ENCODE peak calls at places on chromosomes 3 and 15, in eight cellular contexts. A, U, N, D, F, H, M and E are unnamed samples.

GRCh38 chr15:69673236-69673881 is 220.7 kb downstream of the RPLP1 start:
- DNase-seq in H (no peak), M (no peak), N (no peak), U (no peak), D (no peak), A (no peak), F (no peak), E (no peak)

GRCh38 chr3:72152551-72153476 is 367.9 kb upstream of the PROK2 start:
- DNase-seq in H (peak; percentile 85), U (no peak), D (peak; percentile 61), N (no peak), M (no peak), A (no peak), F (no peak), E (peak; percentile 81)

GRCh38 chr3:69500604-69501003 is 114.7 kb upstream of the FRMD4B start:
- DNase-seq in D (no peak), H (peak; percentile 44), A (no peak), N (no peak), M (no peak), U (no peak), F (no peak), E (no peak)

GRCh38 chr3:142318331-142318730 is 92.9 kb upstream of the GK5 start:
- DNase-seq in A (no peak), M (no peak), N (no peak), D (peak; percentile 71), H (no peak), U (no peak), F (no peak), E (no peak)

GRCh38 chr15:80849308-80849707 is 70.1 kb downstream of the CEMIP start:
- DNase-seq in N (no peak), H (peak; percentile 48), M (no peak), D (peak; percentile 93), U (no peak), F (peak; percentile 94), A (no peak), E (no peak)

GRCh38 chr3:160296591-160296990 is 71.4 kb downstream of the C3orf80 start:
- DNase-seq in U (no peak), H (no peak), D (peak; percentile 33), F (no peak), M (no peak), N (no peak), A (no peak), E (no peak)

GRCh38 chr3:196991581-196992460 is 23.2 kb upstream of the PIGZ start:
- DNase-seq in A (no peak), D (no peak), M (no peak), U (no peak), H (peak; percentile 17), F (no peak), N (no peak), E (no peak)

GRCh38 chr3:52891164-52891563 is 6.2 kb downstream of the STIMATE start:
- DNase-seq in H (no peak), F (no peak), A (no peak), N (no peak), D (no peak), M (peak; percentile 69), U (no peak), E (no peak)

GRCh38 chr3:172383306-172383796 is 64.9 kb downstream of the GHSR start:
- DNase-seq in A (no peak), M (no peak), N (no peak), U (no peak), D (no peak), F (no peak), H (no peak), E (no peak)

GRCh38 chr3:51962854-51963530 is 4.3 kb downstream of the PCBP4 start:
- DNase-seq in M (no peak), A (no peak), D (peak; percentile 12), N (no peak), U (no peak), H (peak; percentile 26), F (no peak), E (no peak)

GRCh38 chr15:72179950-72180581 is 17.5 kb downstream of the GRAMD2A start:
- DNase-seq in U (no peak), M (no peak), A (no peak), H (peak; percentile 47), N (no peak), D (no peak), F (no peak), E (no peak)

GRCh38 chr3:172524611-172525010 is 1.4 kb upstream of the TNFSF10 start:
- DNase-seq in U (no peak), F (peak; percentile 98), N (no peak), D (peak; percentile 83), M (no peak), H (no peak), A (no peak), E (no peak)